ENCODE peak calls at places on chromosomes 2 and 18, in seven cellular contexts. C is A673, M is MCF 10A, B is GM13977, T is mammary epithelial cell, K is right cardiac atrium, I is AG08396. D is an unnamed sample.

GRCh38 chr2:139142252-139142651 is 362.1 kb upstream of the NXPH2 start:
- DNase-seq in C (peak; percentile 62), M (peak; percentile 33), B (no peak), T (peak; percentile 24), K (no peak), I (no peak), D (no peak)

GRCh38 chr2:44825702-44826101 is 115.8 kb upstream of the SIX3 start:
- DNase-seq in C (peak; percentile 42), M (no peak), B (no peak), T (no peak), K (no peak), I (no peak), D (no peak)

GRCh38 chr2:189261431-189261841 is 81.9 kb upstream of the COL5A2 start:
- DNase-seq in C (no peak), M (peak; percentile 79), B (no peak), T (peak; percentile 70), K (no peak), I (no peak), D (no peak)

GRCh38 chr2:180122874-180123273 is 115.8 kb upstream of the CWC22 start:
- DNase-seq in C (peak; percentile 20), M (peak; percentile 23), B (no peak), T (peak; percentile 84), K (no peak), I (peak; percentile 10), D (no peak)

GRCh38 chr2:138536302-138536701 is 34.7 kb downstream of the SPOPL start:
- DNase-seq in C (peak; percentile 30), M (peak; percentile 4), B (peak; percentile 32), T (peak; percentile 64), K (no peak), I (no peak), D (no peak)

GRCh38 chr2:142557391-142557790 is 320.1 kb upstream of the KYNU start:
- DNase-seq in C (peak; percentile 93), M (no peak), B (no peak), T (no peak), K (no peak), I (no peak), D (no peak)

GRCh38 chr2:148298201-148298600 is 277.3 kb downstream of the MBD5 start:
- DNase-seq in C (no peak), M (peak; percentile 48), B (no peak), T (peak; percentile 23), K (no peak), I (no peak), D (no peak)

GRCh38 chr18:42392416-42392815 is 437.4 kb downstream of the PIK3C3 start:
- DNase-seq in C (no peak), M (no peak), B (no peak), T (no peak), K (no peak), I (no peak), D (no peak)

D was measured in heart left ventricle.